ENCODE peak calls at places on chromosomes 3 and 15, in four cellular contexts. K is heart left ventricle, V is uterus, S is IMR-90. M is an unnamed sample. For H3K4me1, the result is how much of the 10 kb centered on the place peaks cover.

GRCh38 chr15:69755571-69756310 is 303.1 kb downstream of the RPLP1 start:
- DNase-seq in K (no peak), V (no peak), S (no peak), M (peak)

GRCh38 chr3:133938770-133939495 is 43.3 kb upstream of the RAB6B start:
- DNase-seq in K (peak), V (peak), S (peak), M (no peak)

GRCh38 chr3:13598201-13598600 is 49.3 kb downstream of the FBLN2 start:
- DNase-seq in K (no peak), V (no peak), S (no peak), M (no peak)

GRCh38 chr3:10359761-10360161 is 38.8 kb upstream of the SEC13 start:
- DNase-seq in K (no peak), V (no peak), S (no peak), M (no peak)

GRCh38 chr3:123258811-123259420 is 57.2 kb downstream of the SEC22A start:
- DNase-seq in K (no peak), V (no peak), S (peak), M (no peak)

GRCh38 chr3:30098656-30099454 is 507.5 kb upstream of the TGFBR2 start:
- DNase-seq in K (no peak), V (no peak), S (peak), M (no peak)

GRCh38 chr3:132079150-132079549 is 44.3 kb upstream of the CPNE4 start:
- DNase-seq in K (no peak), V (no peak), S (peak), M (no peak)

GRCh38 chr15:88032787-88033186 is 223.8 kb downstream of the NTRK3 start:
- DNase-seq in K (no peak), V (no peak), S (no peak), M (no peak)

GRCh38 chr3:179067291-179067690 is 4.3 kb downstream of the ZMAT3 start:
- DNase-seq in K (no peak), V (no peak), S (no peak), M (no peak)

GRCh38 chr3:89372456-89372855 is 265.0 kb downstream of the EPHA3 start:
- DNase-seq in K (no peak), V (no peak), S (no peak), M (no peak)

GRCh38 chr3:5122030-5122740 is at the start of gene ARL8B:
- DNase-seq in K (peak), V (peak), S (peak), M (peak)
- TF ChIP-seq POLR2A in K (no peak), V (peak), S (peak), M (peak)

DNA sequence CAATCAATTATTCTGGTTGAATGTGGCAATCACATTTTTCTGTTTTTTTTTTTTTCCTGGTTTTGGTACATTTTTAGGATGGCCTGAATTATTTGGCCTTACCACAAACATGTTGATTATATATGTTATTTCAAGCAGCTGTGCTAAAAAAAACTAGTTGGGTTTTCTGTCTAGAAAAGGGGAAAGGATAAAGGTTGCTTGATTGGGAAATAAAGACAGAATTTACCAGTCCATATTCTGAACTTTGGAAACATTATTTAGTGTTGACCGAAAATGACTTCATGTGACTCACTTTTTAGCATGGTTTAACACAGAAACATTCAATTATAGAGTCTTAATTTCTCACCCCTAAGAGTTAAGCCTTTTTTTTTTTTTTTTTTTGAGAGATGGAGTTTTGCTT is 8.1 kb downstream of the MORF4L1 start:
- DNase-seq in K (no peak), V (no peak), S (peak), M (no peak)
- H3K4me1 ChIP-seq in K (under half), V (under half), S (under half), M (under half)

GRCh38 chr3:8501388-8502131 is at the start of gene LMCD1:
- DNase-seq in K (peak), V (peak), S (peak), M (peak)
- TF ChIP-seq POLR2A in K (no peak), V (peak), S (peak), M (peak)

GRCh38 chr3:126537730-126538281 is 13.9 kb downstream of the CHST13 start:
- DNase-seq in K (peak), V (no peak), S (no peak), M (peak)
- H3K4me1 ChIP-seq in K (under half), V (under half), S (under half), M (under half)

DNA sequence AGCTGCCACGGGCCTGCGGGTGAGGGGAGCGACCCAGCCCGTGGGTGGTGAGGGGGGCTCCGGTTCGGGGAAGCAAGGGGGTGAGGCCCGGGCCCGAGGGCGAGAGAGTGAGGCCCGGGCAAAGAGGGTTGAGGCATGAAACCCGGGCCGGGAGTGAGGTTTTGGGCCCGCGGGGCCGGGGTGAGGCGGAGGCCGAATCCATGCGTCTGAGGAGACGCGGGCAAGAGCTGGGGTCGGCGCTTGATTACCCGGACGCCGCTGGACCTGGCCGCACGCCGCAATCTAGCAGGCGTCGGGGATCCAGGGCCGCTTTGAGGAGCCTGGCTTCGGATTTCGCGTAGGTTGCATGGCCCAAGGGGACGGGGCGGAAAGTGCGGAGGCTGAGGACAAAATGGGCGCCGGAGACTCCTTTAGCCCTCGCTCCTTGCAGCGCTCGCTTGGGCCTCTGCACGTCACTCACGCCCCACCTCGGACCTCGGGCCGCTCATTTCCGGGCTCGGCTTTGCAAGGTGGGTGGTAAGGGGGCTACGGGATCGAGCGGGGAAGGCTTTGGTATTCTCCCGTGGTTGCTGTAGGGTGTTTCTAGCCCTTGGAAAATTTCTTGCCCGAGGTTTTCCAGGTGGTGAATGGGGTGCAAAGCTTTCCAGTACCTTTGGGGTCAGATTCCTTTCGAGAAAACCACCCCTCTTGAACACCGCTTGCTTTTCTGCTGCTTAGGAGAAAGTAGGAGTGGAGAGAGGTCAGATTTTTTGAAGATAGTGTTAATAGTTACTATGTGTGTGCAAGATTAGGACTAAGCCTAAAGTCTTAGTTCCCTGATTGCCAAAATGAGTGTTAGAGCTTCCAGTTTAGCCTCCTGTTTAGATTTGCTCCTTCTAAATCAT is 827 bp downstream of the SLC25A36 start:
- DNase-seq in K (peak), V (peak), S (peak), M (peak)
- TF ChIP-seq POLR2A in K (no peak), V (no peak), S (no peak), M (no peak)

GRCh38 chr3:187918081-187918644 is 172.9 kb upstream of the BCL6 start:
- DNase-seq in K (no peak), V (no peak), S (no peak), M (no peak)
- H3K4me1 ChIP-seq in K (under half), V (under half), S (under half), M (under half)

GRCh38 chr3:64022451-64023186 is 675 bp downstream of the PSMD6 start:
- DNase-seq in K (peak), V (no peak), S (no peak), M (peak)
- TF ChIP-seq POLR2A in K (no peak), V (no peak), S (no peak), M (no peak)

GRCh38 chr15:75835990-75836952 is 7.0 kb upstream of the UBE2Q2 start:
- DNase-seq in K (no peak), V (no peak), S (no peak), M (no peak)
- H3K4me1 ChIP-seq in K (under half), V (under half), S (under half), M (under half)

GRCh38 chr15:66673410-66674322 is 28.4 kb upstream of the SMAD6 start:
- DNase-seq in K (no peak), V (no peak), S (no peak), M (no peak)
- TF ChIP-seq POLR2A in K (no peak), V (no peak), S (no peak), M (no peak)